ENCODE peak calls at places on chromosomes 5 and 9, in five cellular contexts. S is HepG2, V is H1, B is MM.1S, W is K562. L is an unnamed sample.

GRCh38 chr9:37369671-37370070 is 52.8 kb upstream of the GRHPR start:
- DNase-seq in S (no peak), V (no peak), B (no peak), W (no peak), L (no peak)

GRCh38 chr9:137301086-137301947 is 754 bp downstream of the NRARP start:
- DNase-seq in S (no peak), V (no peak), B (no peak), W (peak; percentile 83), L (no peak)

GRCh38 chr9:120875643-120875953 is 1.4 kb downstream of the PHF19 start:
- DNase-seq in S (no peak), V (no peak), B (no peak), W (no peak), L (no peak)

GRCh38 chr9:34579097-34579818 is 10.3 kb downstream of the CNTFR start:
- DNase-seq in S (no peak), V (no peak), B (no peak), W (no peak), L (no peak)

GRCh38 chr5:33403187-33403586 is 37.6 kb upstream of the TARS1 start:
- DNase-seq in S (no peak), V (no peak), B (no peak), W (no peak), L (no peak)

GRCh38 chr5:50445281-50445949 is 4.3 kb upstream of the EMB start:
- DNase-seq in S (no peak), V (no peak), B (peak; percentile 83), W (no peak), L (no peak)

GRCh38 chr5:160119142-160119904 is at the start of gene PWWP2A:
- DNase-seq in S (peak; percentile 100), V (peak; percentile 99), B (peak; percentile 100), W (peak; percentile 99), L (peak; percentile 99)

GRCh38 chr9:129381481-129381957 is 203.5 kb upstream of the IER5L start:
- DNase-seq in S (no peak), V (no peak), B (no peak), W (no peak), L (no peak)

GRCh38 chr5:420632-421286 is 22.2 kb upstream of the EXOC3 start:
- DNase-seq in S (no peak), V (no peak), B (no peak), W (no peak), L (no peak)

GRCh38 chr5:174398171-174398570 is 326.2 kb upstream of the MSX2 start:
- DNase-seq in S (no peak), V (no peak), B (no peak), W (no peak), L (no peak)

GRCh38 chr5:6634327-6634713 is 1.1 kb downstream of the SRD5A1 start:
- DNase-seq in S (no peak), V (no peak), B (no peak), W (peak; percentile 50), L (no peak)

GRCh38 chr5:53095931-53096525 is 13.5 kb downstream of the MOCS2 start:
- DNase-seq in S (peak; percentile 56), V (peak; percentile 27), B (peak; percentile 61), W (peak; percentile 66), L (peak; percentile 38)

GRCh38 chr9:7206221-7206758 is 448.5 kb downstream of the KDM4C start:
- DNase-seq in S (no peak), V (no peak), B (no peak), W (no peak), L (no peak)

GRCh38 chr5:133323464-133323863 is 271.7 kb downstream of the HSPA4 start:
- DNase-seq in S (no peak), V (no peak), B (no peak), W (no peak), L (no peak)

GRCh38 chr9:100216178-100216787 is 117.2 kb downstream of the INVS start:
- DNase-seq in S (peak; percentile 16), V (peak; percentile 58), B (peak; percentile 67), W (peak; percentile 84), L (peak; percentile 36)

GRCh38 chr9:88753691-88754367 is 218.9 kb downstream of the NXNL2 start:
- DNase-seq in S (no peak), V (no peak), B (no peak), W (no peak), L (no peak)

GRCh38 chr5:114265661-114266060 is 96.2 kb upstream of the KCNN2 start:
- DNase-seq in S (no peak), V (no peak), B (no peak), W (no peak), L (no peak)

GRCh38 chr9:135699440-135699839 is at the start of gene SOHLH1:
- DNase-seq in S (no peak), V (no peak), B (no peak), W (no peak), L (no peak)

GRCh38 chr5:2569201-2569600 is 182.3 kb downstream of the IRX2 start:
- DNase-seq in S (no peak), V (no peak), B (no peak), W (no peak), L (no peak)

GRCh38 chr9:38629511-38629910 is 9.1 kb upstream of the ANKRD18A start:
- DNase-seq in S (no peak), V (no peak), B (no peak), W (no peak), L (no peak)

GRCh38 chr5:131260895-131261294 is 3.0 kb upstream of the CDC42SE2 start:
- DNase-seq in S (no peak), V (no peak), B (no peak), W (no peak), L (no peak)

GRCh38 chr9:114417511-114417910 is 29.7 kb upstream of the AKNA start:
- DNase-seq in S (no peak), V (no peak), B (no peak), W (no peak), L (no peak)

GRCh38 chr9:69121155-69122085 is 52.7 kb upstream of the TJP2 start:
- DNase-seq in S (peak; percentile 72), V (no peak), B (peak; percentile 42), W (no peak), L (no peak)

GRCh38 chr9:110148868-110149267 is 59.1 kb downstream of the C9orf152 start:
- DNase-seq in S (no peak), V (no peak), B (peak; percentile 29), W (no peak), L (no peak)

GRCh38 chr5:55892479-55892878 is 41.3 kb downstream of the IL31RA start:
- DNase-seq in S (no peak), V (no peak), B (no peak), W (no peak), L (no peak)

GRCh38 chr9:134912126-134912840 is 5.4 kb downstream of the FCN1 start:
- DNase-seq in S (no peak), V (no peak), B (no peak), W (no peak), L (no peak)

GRCh38 chr5:135030691-135031145 is 3.3 kb downstream of the PITX1 start:
- DNase-seq in S (no peak), V (no peak), B (peak; percentile 25), W (no peak), L (no peak)
- H3K27me3 ChIP-seq in S (no peaks in the 10 kb centered on the region), V (peaks cover 91% of the 10 kb centered on the region), B (no peaks in the 10 kb centered on the region), W (no peaks in the 10 kb centered on the region), L (peaks cover 87% of the 10 kb centered on the region)

GRCh38 chr9:107486674-107487520 is 2.7 kb downstream of the KLF4 start:
- DNase-seq in S (no peak), V (no peak), B (no peak), W (no peak), L (no peak)

GRCh38 chr9:107488400-107489143 is 997 bp downstream of the KLF4 start:
- DNase-seq in S (no peak), V (no peak), B (no peak), W (no peak), L (no peak)

GRCh38 chr9:107489144-107489673 is 360 bp downstream of the KLF4 start:
- DNase-seq in S (no peak), V (no peak), B (no peak), W (no peak), L (no peak)

GRCh38 chr9:107489687-107490605 is at the start of gene KLF4:
- DNase-seq in S (peak; percentile 62), V (peak; percentile 73), B (peak; percentile 90), W (peak; percentile 89), L (no peak)

DNA sequence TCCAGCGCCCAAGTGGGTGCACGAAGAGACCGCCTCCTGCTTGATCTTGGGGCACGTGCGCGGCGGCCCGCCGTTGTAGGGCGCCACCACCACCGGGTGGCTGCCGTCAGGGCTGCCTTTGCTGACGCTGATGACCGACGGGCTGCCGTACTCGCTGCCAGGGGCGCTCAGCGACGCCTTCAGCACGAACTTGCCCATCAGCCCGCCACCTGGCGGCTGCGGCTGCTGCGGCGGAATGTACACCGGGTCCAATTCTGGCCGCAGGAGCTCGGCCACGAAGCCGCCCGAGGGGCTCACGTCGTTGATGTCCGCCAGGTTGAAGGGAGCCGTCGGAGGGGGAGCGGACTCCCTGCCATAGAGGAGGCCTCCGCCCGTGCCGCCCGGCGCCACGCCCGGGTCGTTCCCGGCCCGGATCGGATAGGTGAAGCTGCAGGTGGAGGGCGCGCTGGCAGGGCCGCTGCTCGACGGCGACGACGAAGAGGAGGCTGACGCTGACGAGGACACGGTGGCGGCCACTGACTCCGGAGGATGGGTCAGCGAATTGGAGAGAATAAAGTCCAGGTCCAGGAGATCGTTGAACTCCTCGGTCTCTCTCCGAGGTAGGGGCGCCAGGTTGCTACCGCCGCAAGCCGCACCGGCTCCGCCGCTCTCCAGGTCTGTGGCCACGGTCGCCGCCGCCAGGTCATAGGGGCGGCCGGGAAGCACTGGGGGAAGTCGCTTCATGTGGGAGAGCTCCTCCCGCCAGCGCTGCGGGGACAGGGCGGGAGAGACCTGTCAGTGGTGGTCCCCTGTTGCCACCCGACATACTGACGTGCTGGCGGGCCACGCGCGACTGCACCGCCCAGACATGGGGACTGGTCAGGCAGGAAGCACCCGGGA is 1.8 kb downstream of the KLF4 start:
- DNase-seq in S (no peak), V (peak; percentile 47), B (no peak), W (no peak), L (no peak)
- TF ChIP-seq EZH2 in S (no peak), V (no peak), B (no peak), W (no peak), L (no peak)

GRCh38 chr5:73692981-73693380 is 67.0 kb downstream of the ARHGEF28 start:
- DNase-seq in S (no peak), V (no peak), B (no peak), W (no peak), L (no peak)

GRCh38 chr5:73693573-73694061 is 67.6 kb downstream of the ARHGEF28 start:
- DNase-seq in S (peak; percentile 56), V (peak; percentile 7), B (peak; percentile 49), W (no peak), L (no peak)

GRCh38 chr5:73692166-73692640 is 66.2 kb downstream of the ARHGEF28 start:
- DNase-seq in S (no peak), V (no peak), B (no peak), W (no peak), L (peak; percentile 41)

GRCh38 chr5:73691301-73691700 is 65.3 kb downstream of the ARHGEF28 start:
- DNase-seq in S (no peak), V (no peak), B (no peak), W (no peak), L (no peak)

DNA sequence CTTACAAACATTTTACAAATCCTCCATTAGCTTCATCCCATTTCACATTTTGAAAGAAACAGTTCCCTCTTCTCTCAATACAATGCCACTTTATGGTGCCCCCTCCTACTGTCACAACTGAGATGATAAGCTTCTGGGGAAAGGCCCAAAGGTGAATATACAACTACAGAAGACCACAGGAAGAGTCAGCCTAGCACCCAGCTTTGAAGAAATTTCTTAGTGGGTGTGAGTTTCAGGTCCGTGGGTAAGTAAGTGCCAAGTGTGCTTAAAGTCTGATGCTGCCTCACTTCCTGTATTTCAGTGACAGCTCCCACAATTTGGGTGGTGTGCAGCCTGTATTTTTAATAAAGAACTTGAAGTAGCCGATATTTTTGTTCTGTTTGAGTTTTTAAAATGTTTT is 68.1 kb downstream of the ARHGEF28 start:
- DNase-seq in S (peak; percentile 18), V (no peak), B (peak; percentile 41), W (no peak), L (no peak)
- H3K4me2 ChIP-seq in S (peak overlapping the region; percentile 69), V (peak overlapping the region; percentile 31), B (peak overlapping the region; percentile 10), W (no peak overlapping the region), L (no peak overlapping the region)

GRCh38 chr5:173236531-173237501 is 1.8 kb upstream of the NKX2-5 start:
- DNase-seq in S (no peak), V (no peak), B (no peak), W (no peak), L (no peak)
- H3K27me3 ChIP-seq in S (peaks cover 82% of the 10 kb centered on the region), V (peaks cover 96% of the 10 kb centered on the region), B (peaks cover 76% of the 10 kb centered on the region), W (peaks cover 81% of the 10 kb centered on the region), L (peaks cover 94% of the 10 kb centered on the region)